ENCODE peak calls at places on chromosomes 2 and 18, in five cellular contexts. D is ovary, K is thoracic aorta, L is sigmoid colon, T is fibroblast of the aortic adventitia. X is an unnamed sample.

GRCh38 chr2:70705160-70705850 is 62.7 kb downstream of the ADD2 start:
- DNase-seq in D (no peak), K (no peak), T (no peak), L (peak; percentile 39), X (peak; percentile 45)

GRCh38 chr2:156331572-156332451 is 709 bp downstream of the NR4A2 start:
- DNase-seq in T (peak; percentile 76), K (no peak), L (peak; percentile 91), D (peak; percentile 83), X (peak; percentile 69)

GRCh38 chr2:101803128-101803527 is 105.6 kb downstream of the MAP4K4 start:
- DNase-seq in T (peak; percentile 68), K (no peak), D (no peak), L (no peak), X (no peak)

GRCh38 chr2:2251255-2251654 is 79.8 kb downstream of the MYT1L start:
- DNase-seq in T (no peak), D (no peak), K (no peak), L (no peak), X (no peak)

GRCh38 chr18:59566507-59566906 is 130.7 kb downstream of the CCBE1 start:
- DNase-seq in K (no peak), T (peak; percentile 96), L (no peak), D (no peak), X (no peak)

GRCh38 chr2:127083819-127084503 is 23.0 kb downstream of the BIN1 start:
- DNase-seq in K (peak; percentile 38), D (peak; percentile 94), T (peak; percentile 99), L (peak; percentile 96), X (peak; percentile 98)

GRCh38 chr2:109312902-109313301 is 183.9 kb downstream of the SH3RF3 start:
- DNase-seq in K (no peak), L (no peak), D (no peak), T (no peak), X (no peak)

GRCh38 chr2:9140570-9141378 is 65.8 kb upstream of the ASAP2 start:
- DNase-seq in L (peak; percentile 22), D (no peak), K (no peak), T (peak; percentile 43), X (no peak)

GRCh38 chr2:241993386-241994005 is 124.0 kb downstream of the RTP5 start:
- DNase-seq in K (no peak), L (no peak), T (no peak), D (no peak), X (peak; percentile 78)

GRCh38 chr18:8595445-8595844 is 13.8 kb upstream of the RAB12 start:
- DNase-seq in T (no peak), K (no peak), D (no peak), L (no peak), X (no peak)

GRCh38 chr2:134240061-134240460 is 13.8 kb upstream of the MGAT5 start:
- DNase-seq in L (no peak), D (no peak), T (no peak), K (no peak), X (no peak)

DNA sequence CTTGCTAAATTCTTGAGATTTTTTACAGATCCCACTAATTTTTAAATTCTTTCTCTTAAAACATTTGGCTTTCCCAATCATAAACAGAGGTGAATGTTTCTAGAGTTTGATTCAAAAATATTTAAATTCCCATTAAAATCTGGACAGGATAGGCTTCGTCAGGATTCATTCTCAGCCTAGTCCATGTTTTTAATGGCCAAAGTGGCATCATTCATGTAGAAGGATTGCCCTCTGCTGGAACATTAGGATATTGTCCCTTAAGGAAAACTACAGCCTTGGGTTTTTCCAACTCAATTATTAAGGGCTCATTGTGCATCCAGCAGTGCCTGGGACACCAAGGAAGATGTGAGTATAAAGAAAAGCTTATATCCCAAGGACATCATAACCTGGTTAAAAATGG is 71.7 kb downstream of the TPGS2 start:
- DNase-seq in K (no peak), D (no peak), L (no peak), T (peak; percentile 82), X (no peak)
- TF ChIP-seq CTCF in K (peak; percentile 74), D (peak; percentile 72), L (peak; percentile 69), T (peak; percentile 68), X (no peak)

GRCh38 chr2:67240507-67240906 is 156.6 kb upstream of the ETAA1 start:
- DNase-seq in L (no peak), D (no peak), T (no peak), K (no peak), X (no peak)
- H3K4me3 ChIP-seq in L (no peak overlapping the region), D (no peak overlapping the region), T (no peak overlapping the region), K (no peak overlapping the region), X (no peak overlapping the region)

GRCh38 chr2:15748736-15749323 is 157.2 kb downstream of the DDX1 start:
- DNase-seq in T (no peak), L (no peak), D (no peak), K (no peak), X (peak; percentile 70)
- TF ChIP-seq CTCF in T (no peak), L (no peak), D (no peak), K (peak; percentile 26), X (no peak)

GRCh38 chr18:48973731-48974130 is 23.0 kb upstream of the SMAD7 start:
- DNase-seq in D (no peak), L (no peak), T (no peak), K (no peak), X (no peak)

GRCh38 chr18:48967545-48967944 is 16.8 kb upstream of the SMAD7 start:
- DNase-seq in T (no peak), D (no peak), K (no peak), L (no peak), X (no peak)

GRCh38 chr18:48966523-48966922 is 15.8 kb upstream of the SMAD7 start:
- DNase-seq in K (no peak), D (no peak), T (no peak), L (no peak), X (no peak)

GRCh38 chr18:48963555-48964480 is 13.1 kb upstream of the SMAD7 start:
- DNase-seq in T (no peak), D (no peak), L (no peak), K (no peak), X (no peak)

GRCh38 chr18:48968412-48969215 is 17.8 kb upstream of the SMAD7 start:
- DNase-seq in K (no peak), D (no peak), T (no peak), L (no peak), X (no peak)
- H3K4me3 ChIP-seq in K (no peak overlapping the region), D (no peak overlapping the region), T (no peak overlapping the region), L (no peak overlapping the region), X (no peak overlapping the region)

GRCh38 chr2:204268458-204268857 is 276.8 kb upstream of the PARD3B start:
- DNase-seq in D (no peak), K (no peak), T (no peak), L (no peak), X (no peak)
- TF ChIP-seq CTCF in D (no peak), K (no peak), T (no peak), L (no peak), X (no peak)

DNA sequence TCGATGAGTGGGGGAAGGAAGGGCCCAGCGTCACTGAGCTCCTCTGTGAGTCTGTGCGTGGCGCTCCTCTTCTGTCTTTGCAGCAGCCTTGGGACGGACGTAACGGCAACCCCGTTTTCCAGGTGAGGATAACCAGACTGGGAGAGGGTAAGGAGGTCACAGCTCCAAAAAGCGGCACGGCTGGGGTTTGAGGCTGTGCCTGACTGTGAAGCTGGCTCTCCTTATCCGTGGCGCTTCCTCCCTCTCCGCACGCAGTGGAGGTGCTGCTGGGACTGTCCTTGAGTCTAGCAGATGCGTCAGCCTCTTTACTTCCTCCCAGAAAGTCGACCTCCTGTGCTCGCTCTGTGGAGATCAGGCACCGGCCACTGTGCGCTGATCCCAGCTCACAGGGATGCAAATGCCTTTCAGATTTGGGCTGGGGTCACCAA is 29.9 kb upstream of the E2F6 start:
- DNase-seq in T (no peak), K (no peak), L (no peak), D (peak; percentile 81), X (no peak)
- H3K4me3 ChIP-seq in T (no peak overlapping the region), K (no peak overlapping the region), L (no peak overlapping the region), D (peak overlapping the region; percentile 21), X (no peak overlapping the region)

DNA sequence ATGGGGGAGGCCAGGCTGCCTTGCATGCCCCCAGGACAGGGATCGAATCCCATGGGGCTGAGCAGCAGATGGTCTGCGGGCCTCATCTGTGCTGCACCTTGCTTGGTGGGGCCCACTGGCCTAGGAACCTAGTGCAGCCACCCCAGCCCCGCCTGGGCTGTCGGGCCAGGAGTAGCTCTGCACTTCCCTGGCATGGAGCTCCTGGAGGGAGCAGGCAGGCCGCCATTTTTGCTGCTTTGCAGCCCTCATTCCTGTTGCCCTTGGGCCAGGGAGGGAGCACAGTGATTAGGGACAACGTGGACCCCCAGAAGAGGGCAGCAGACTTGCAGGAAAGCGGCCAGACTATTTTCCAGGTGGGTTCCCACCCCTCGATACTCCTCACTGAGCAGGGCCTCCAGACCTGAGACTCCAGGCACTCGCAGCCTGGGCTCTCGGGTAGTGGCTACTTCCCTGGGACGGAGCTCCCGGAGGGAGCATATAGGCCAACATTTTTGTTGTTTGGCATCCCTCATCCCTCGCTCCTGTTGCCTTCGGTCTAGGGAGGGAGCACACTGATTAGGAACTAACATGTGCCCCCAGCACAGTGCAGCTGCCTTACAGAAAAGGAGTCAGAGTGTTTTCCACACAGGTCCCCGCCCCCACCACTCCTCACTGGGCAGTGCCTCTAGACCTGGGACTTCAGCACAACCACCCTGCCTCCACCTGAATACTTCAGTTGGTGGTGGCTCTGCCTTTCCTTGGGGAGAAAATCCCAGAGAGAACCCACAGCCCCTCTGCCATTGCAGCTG is 99.5 kb downstream of the MAIP1 start:
- DNase-seq in K (no peak), L (no peak), T (no peak), D (no peak), X (no peak)
- TF ChIP-seq CTCF in K (no peak), L (no peak), T (no peak), D (no peak), X (no peak)